ENCODE peak calls at places on chromosome 16, in four cellular contexts. J is T-helper 2 cell, T is cardiac fibroblast, Y is nephron progenitor cell. L is an unnamed sample.

GRCh38 chr16:58503166-58503862 is 3.4 kb downstream of the NDRG4 start:
- DNase-seq in Y (no peak), J (no peak), T (no peak), L (no peak)

GRCh38 chr16:50692999-50693781 is at the start of gene NOD2:
- DNase-seq in Y (peak), J (no peak), T (no peak), L (no peak)

GRCh38 chr16:85326794-85327181 is 214.5 kb upstream of the CIBAR2 start:
- DNase-seq in T (no peak), Y (no peak), J (no peak), L (no peak)

GRCh38 chr16:64089697-64090096 is 1032.2 kb downstream of the CDH11 start:
- DNase-seq in Y (peak), J (no peak), T (peak), L (peak)

GRCh38 chr16:81493755-81494433 is 49.3 kb downstream of the CMIP start:
- DNase-seq in T (peak), Y (no peak), J (no peak), L (no peak)

GRCh38 chr16:48075398-48075797 is 80.4 kb downstream of the ABCC12 start:
- DNase-seq in Y (no peak), T (peak), J (no peak), L (no peak)

GRCh38 chr16:68590201-68590994 is 51.3 kb downstream of the ZFP90 start:
- DNase-seq in T (peak), Y (peak), J (peak), L (no peak)

GRCh38 chr16:560221-560700 is at the start of gene PRR35:
- DNase-seq in J (no peak), T (no peak), Y (peak), L (no peak)

GRCh38 chr16:53043462-53043861 is 9.2 kb downstream of the CHD9NB start:
- DNase-seq in J (no peak), T (peak), Y (no peak), L (no peak)

GRCh38 chr16:47643610-47644009 is 182.5 kb downstream of the PHKB start:
- DNase-seq in J (no peak), T (peak), Y (no peak), L (no peak)

GRCh38 chr16:34802848-34803599 is 1343.6 kb downstream of the TP53TG3F start:
- DNase-seq in Y (no peak), J (no peak), T (no peak), L (no peak)

GRCh38 chr16:65697061-65697460 is 575.2 kb upstream of the CDH11 start:
- DNase-seq in Y (no peak), T (no peak), J (no peak), L (no peak)

GRCh38 chr16:11309895-11310633 is 28.9 kb upstream of the PRM1 start:
- DNase-seq in J (no peak), Y (no peak), T (no peak), L (no peak)

GRCh38 chr16:27945233-27945975 is 118.1 kb downstream of the GSG1L start:
- DNase-seq in Y (no peak), J (no peak), T (no peak), L (no peak)

GRCh38 chr16:53175118-53175517 is 120.3 kb downstream of the CHD9 start:
- DNase-seq in Y (no peak), T (no peak), J (no peak), L (no peak)

GRCh38 chr16:61791465-61791864 is 244.8 kb downstream of the CDH8 start:
- DNase-seq in J (no peak), Y (no peak), T (peak), L (no peak)

GRCh38 chr16:67665598-67665997 is 952 bp downstream of the ENKD1 start:
- DNase-seq in T (no peak), Y (no peak), J (no peak), L (no peak)

GRCh38 chr16:84526794-84527485 is 22.5 kb upstream of the MEAK7 start:
- DNase-seq in J (no peak), T (peak), Y (no peak), L (no peak)

GRCh38 chr16:77183137-77183536 is 7.9 kb upstream of the MON1B start:
- DNase-seq in T (peak), J (no peak), Y (no peak), L (no peak)

GRCh38 chr16:25478476-25478875 is 213.3 kb upstream of the HS3ST4 start:
- DNase-seq in T (no peak), Y (no peak), J (no peak), L (no peak)

GRCh38 chr16:4416200-4417032 is at the start of gene CORO7:
- DNase-seq in Y (peak), T (peak), J (peak), L (peak)

GRCh38 chr16:84044108-84044488 is 1.5 kb upstream of the SLC38A8 start:
- DNase-seq in Y (no peak), J (no peak), T (peak), L (no peak)

GRCh38 chr16:56190903-56191806 is at the start of gene GNAO1:
- DNase-seq in Y (peak), J (peak), T (peak), L (peak)

GRCh38 chr16:66930189-66930588 is 4.0 kb downstream of the CIAO2B start:
- DNase-seq in T (peak), J (no peak), Y (no peak), L (no peak)

GRCh38 chr16:89198417-89199240 is 1.7 kb downstream of the SLC22A31 start:
- DNase-seq in J (no peak), Y (no peak), T (no peak), L (no peak)

GRCh38 chr16:4613636-4614570 is 785 bp downstream of the UBALD1 start:
- DNase-seq in T (peak), J (no peak), Y (peak), L (no peak)

GRCh38 chr16:9406039-9406438 is 314.6 kb downstream of the HAPSTR1 start:
- DNase-seq in J (no peak), T (no peak), Y (no peak), L (no peak)

GRCh38 chr16:29881050-29881449 is 18.0 kb upstream of the CDIPT start:
- DNase-seq in J (no peak), T (no peak), Y (no peak), L (no peak)

GRCh38 chr16:78230832-78231231 is 131.4 kb downstream of the WWOX start:
- DNase-seq in Y (no peak), T (no peak), J (no peak), L (no peak)

GRCh38 chr16:1669698-1670097 is 8.4 kb upstream of the JPT2 start:
- DNase-seq in T (no peak), Y (no peak), J (no peak), L (no peak)